ENCODE peak calls at places on chromosomes 11 and 22, in four cellular contexts. One of them, this sample, is unnamed.

GRCh38 chr11:32374261-32374711 is 61.1 kb downstream of the WT1 start:
- DNase-seq in lung: no peak
- DNase-seq in right lobe of liver: no peak
- DNase-seq in GM12865: peak
- DNase-seq in this sample: peak

GRCh38 chr11:46920709-46921108 is 2.4 kb upstream of the LRP4 start:
- DNase-seq in GM12865: no peak
- DNase-seq in lung: no peak
- DNase-seq in right lobe of liver: no peak
- DNase-seq in this sample: no peak

GRCh38 chr11:107860688-107861087 is 2.1 kb upstream of the SLC35F2 start:
- DNase-seq in GM12865: no peak
- DNase-seq in lung: no peak
- DNase-seq in right lobe of liver: no peak
- DNase-seq in this sample: no peak

GRCh38 chr11:101129203-101129943 is at the start of gene PGR:
- DNase-seq in GM12865: no peak
- DNase-seq in lung: peak
- DNase-seq in right lobe of liver: no peak
- DNase-seq in this sample: no peak

GRCh38 chr11:44854146-44854545 is 96.5 kb downstream of the TP53I11 start:
- DNase-seq in right lobe of liver: no peak
- DNase-seq in lung: no peak
- DNase-seq in GM12865: no peak
- DNase-seq in this sample: no peak

GRCh38 chr11:2797741-2798361 is 87.7 kb downstream of the CDKN1C start:
- DNase-seq in right lobe of liver: peak
- DNase-seq in GM12865: no peak
- DNase-seq in lung: peak
- DNase-seq in this sample: no peak

GRCh38 chr22:49328076-49328475 is 499.6 kb downstream of the BRD1 start:
- DNase-seq in lung: no peak
- DNase-seq in GM12865: no peak
- DNase-seq in right lobe of liver: no peak
- DNase-seq in this sample: no peak

GRCh38 chr11:17529814-17530162 is 14.4 kb downstream of the USH1C start:
- DNase-seq in right lobe of liver: no peak
- DNase-seq in GM12865: no peak
- DNase-seq in lung: no peak
- DNase-seq in this sample: no peak

GRCh38 chr11:121927789-121928188 is 188.2 kb downstream of the BLID start:
- DNase-seq in right lobe of liver: no peak
- DNase-seq in GM12865: no peak
- DNase-seq in lung: no peak
- DNase-seq in this sample: no peak

GRCh38 chr11:9753031-9753430 is 89.2 kb downstream of the SWAP70 start:
- DNase-seq in GM12865: no peak
- DNase-seq in lung: no peak
- DNase-seq in right lobe of liver: no peak
- DNase-seq in this sample: peak

GRCh38 chr11:113647856-113648255 is 58.3 kb downstream of the TMPRSS5 start:
- DNase-seq in right lobe of liver: no peak
- DNase-seq in GM12865: no peak
- DNase-seq in lung: no peak
- DNase-seq in this sample: no peak

GRCh38 chr11:105149477-105149876 is 9.9 kb upstream of the CARD18 start:
- DNase-seq in GM12865: no peak
- DNase-seq in right lobe of liver: no peak
- DNase-seq in lung: no peak
- DNase-seq in this sample: no peak

GRCh38 chr22:21697866-21698265 is 32.1 kb downstream of the PPIL2 start:
- DNase-seq in right lobe of liver: no peak
- DNase-seq in GM12865: no peak
- DNase-seq in lung: no peak
- DNase-seq in this sample: no peak

GRCh38 chr22:37260396-37260795 is 16.3 kb upstream of the RAC2 start:
- DNase-seq in lung: no peak
- DNase-seq in right lobe of liver: peak
- DNase-seq in GM12865: no peak
- DNase-seq in this sample: no peak

GRCh38 chr11:70440206-70440605 is 41.9 kb downstream of the CTTN start:
- DNase-seq in right lobe of liver: no peak
- DNase-seq in GM12865: no peak
- DNase-seq in lung: no peak
- DNase-seq in this sample: no peak

GRCh38 chr11:19777342-19778102 is 64.9 kb downstream of the NAV2 start:
- DNase-seq in right lobe of liver: no peak
- DNase-seq in lung: no peak
- DNase-seq in GM12865: peak
- DNase-seq in this sample: peak

GRCh38 chr22:17237031-17237668 is 17.9 kb upstream of the ADA2 start:
- DNase-seq in lung: no peak
- DNase-seq in GM12865: peak
- DNase-seq in right lobe of liver: no peak
- DNase-seq in this sample: peak

GRCh38 chr11:92123540-92123939 is 101.1 kb upstream of the FAT3 start:
- DNase-seq in right lobe of liver: no peak
- DNase-seq in lung: no peak
- DNase-seq in GM12865: no peak
- DNase-seq in this sample: no peak

GRCh38 chr11:67284811-67285540 is 4.1 kb upstream of the ANKRD13D start:
- DNase-seq in lung: no peak
- DNase-seq in GM12865: no peak
- DNase-seq in right lobe of liver: peak
- DNase-seq in this sample: no peak

GRCh38 chr22:23119492-23120414 is 22.0 kb downstream of the RSPH14 start:
- DNase-seq in GM12865: peak
- DNase-seq in lung: no peak
- DNase-seq in right lobe of liver: no peak
- DNase-seq in this sample: peak

GRCh38 chr11:11843642-11844041 is 1.9 kb downstream of the USP47 start:
- DNase-seq in right lobe of liver: no peak
- DNase-seq in GM12865: no peak
- DNase-seq in lung: no peak
- DNase-seq in this sample: no peak

GRCh38 chr11:11842426-11843008 is 745 bp downstream of the USP47 start:
- DNase-seq in lung: peak
- DNase-seq in right lobe of liver: peak
- DNase-seq in GM12865: peak
- DNase-seq in this sample: peak

GRCh38 chr11:11843233-11843632 is 1.5 kb downstream of the USP47 start:
- DNase-seq in lung: no peak
- DNase-seq in GM12865: peak
- DNase-seq in right lobe of liver: no peak
- DNase-seq in this sample: no peak

GRCh38 chr11:11841121-11841604 is 609 bp upstream of the USP47 start:
- DNase-seq in lung: peak
- DNase-seq in right lobe of liver: peak
- DNase-seq in GM12865: no peak
- DNase-seq in this sample: no peak

DNA sequence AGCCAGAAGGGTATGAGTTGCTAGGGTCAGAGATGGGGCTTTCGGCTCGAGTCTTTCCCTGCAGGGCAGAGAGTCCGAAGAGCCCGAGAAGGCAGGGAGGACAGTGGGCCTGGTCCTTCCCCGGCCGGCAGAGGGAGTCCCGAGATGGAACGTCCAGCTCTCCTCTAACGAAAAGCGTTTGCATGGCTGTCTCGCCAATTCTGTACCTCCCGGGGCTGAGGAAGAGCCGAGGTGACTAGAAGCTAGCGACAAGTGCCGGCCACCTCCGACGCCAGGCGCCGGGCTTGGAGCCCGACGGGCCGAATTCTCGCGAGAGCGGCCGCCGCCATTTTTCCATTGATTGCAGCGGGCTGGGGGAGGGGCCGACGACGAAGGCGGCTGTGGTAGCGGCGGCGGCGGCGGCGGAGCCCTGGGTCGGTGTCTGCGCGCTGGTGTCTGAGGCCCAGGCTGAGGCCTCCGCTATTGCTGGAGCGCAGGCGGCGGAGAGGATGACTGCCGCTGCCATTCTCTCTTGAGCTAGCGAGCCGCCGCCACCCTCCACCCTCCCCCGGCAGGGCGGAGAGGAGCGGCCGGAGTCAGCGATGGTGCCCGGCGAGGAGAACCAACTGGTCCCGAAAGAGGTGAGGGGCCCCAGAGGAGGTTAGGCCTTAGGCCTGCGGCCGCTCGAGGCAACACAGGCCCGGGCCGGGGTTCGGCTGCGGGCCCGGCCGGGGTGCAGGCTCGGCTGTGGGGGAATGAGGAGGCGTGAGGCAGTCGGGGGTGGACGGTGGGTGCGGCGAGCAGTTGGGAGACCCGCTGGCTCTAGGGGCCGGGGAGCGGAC is at the start of gene USP47:
- DNase-seq in right lobe of liver: peak
- DNase-seq in GM12865: peak
- DNase-seq in lung: peak
- DNase-seq in this sample: peak
- TF ChIP-seq CTCF in right lobe of liver: peak
- TF ChIP-seq CTCF in GM12865: peak
- TF ChIP-seq CTCF in lung: peak
- TF ChIP-seq CTCF in this sample: peak

DNA sequence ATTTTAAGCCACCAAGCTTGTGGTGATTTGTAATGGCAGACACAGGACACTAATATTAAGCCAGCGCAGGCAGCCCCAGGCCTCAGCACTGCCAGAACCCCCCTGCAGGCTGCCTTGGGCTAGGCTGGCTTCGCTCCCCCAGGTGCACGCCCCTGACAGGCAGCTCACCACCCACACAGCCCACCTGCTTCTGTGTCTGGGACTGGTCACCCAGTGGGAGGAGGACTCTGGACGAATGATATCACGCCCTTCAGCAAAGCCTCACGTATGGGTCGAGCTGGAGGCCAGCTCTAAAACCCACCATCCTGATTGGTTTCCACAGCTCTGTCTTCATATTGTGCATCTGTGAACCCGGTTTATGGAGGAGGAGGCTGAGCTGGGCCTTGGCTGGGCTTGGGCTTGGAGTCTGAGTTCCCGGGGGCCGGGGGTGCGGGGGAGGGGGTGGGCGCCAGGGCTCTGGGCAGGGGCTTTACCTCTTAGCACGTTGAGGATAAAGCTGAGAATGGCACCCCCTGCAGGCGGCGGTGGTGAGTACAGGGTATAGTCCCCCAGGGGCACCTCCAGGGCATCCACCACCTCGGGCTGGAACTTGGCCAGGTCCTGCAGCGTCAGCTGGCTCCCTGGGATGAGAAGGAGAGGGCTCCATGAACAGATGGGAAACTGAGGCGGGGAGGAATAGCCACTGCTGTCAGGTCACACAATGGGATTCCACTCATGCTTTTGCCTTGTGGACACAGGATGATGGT is 13.8 kb downstream of the GGT5 start:
- DNase-seq in GM12865: peak
- DNase-seq in lung: peak
- DNase-seq in right lobe of liver: peak
- DNase-seq in this sample: peak
- TF ChIP-seq CTCF in GM12865: peak
- TF ChIP-seq CTCF in lung: no peak
- TF ChIP-seq CTCF in right lobe of liver: peak
- TF ChIP-seq CTCF in this sample: peak

DNA sequence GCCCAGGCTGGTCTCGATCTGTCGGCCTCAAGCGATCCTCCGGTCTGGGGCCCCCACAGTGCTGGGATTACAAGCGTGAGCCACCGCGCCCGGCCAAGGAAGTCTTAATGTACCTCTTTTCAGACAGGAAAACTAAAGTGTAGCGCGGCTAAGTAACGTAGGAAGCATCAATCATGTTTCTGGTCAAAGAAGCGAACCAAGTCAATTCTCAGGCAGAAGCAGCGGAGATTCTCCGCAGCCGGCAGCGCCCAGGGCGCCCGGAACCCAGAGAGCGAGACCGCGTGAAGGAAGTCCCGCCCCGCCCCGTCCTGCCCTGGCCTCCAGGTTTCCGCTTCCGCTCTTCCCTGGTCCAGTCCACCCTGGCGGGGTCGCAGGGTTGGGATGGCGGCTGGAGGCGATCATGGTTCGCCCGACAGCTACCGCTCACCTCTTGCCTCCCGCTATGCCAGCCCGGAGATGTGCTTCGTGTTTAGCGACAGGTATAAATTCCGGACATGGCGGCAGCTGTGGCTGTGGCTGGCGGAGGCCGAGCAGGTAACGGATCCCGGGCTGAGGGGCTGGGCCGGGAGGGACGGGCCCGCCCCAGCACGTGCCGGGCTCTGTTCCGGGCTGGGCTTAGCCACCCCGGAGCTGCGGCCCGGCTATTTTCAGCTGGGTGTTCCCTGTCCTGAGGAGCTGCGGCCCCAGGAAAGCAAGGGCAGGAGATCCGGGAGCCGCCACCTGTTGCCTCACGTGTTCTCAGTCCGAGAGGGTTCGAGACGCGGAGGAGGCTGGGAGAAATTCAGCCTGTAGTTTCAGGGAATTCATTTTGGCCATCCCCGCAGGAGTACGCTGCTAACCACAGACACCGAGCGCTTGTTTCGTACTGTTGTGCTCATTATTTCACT is at the start of gene ADSL:
- DNase-seq in right lobe of liver: peak
- DNase-seq in GM12865: peak
- DNase-seq in lung: peak
- DNase-seq in this sample: peak
- TF ChIP-seq CTCF in right lobe of liver: no peak
- TF ChIP-seq CTCF in GM12865: no peak
- TF ChIP-seq CTCF in lung: no peak
- TF ChIP-seq CTCF in this sample: no peak

GRCh38 chr22:39301108-39301507 is 18.3 kb downstream of the RPL3 start:
- DNase-seq in lung: no peak
- DNase-seq in GM12865: no peak
- DNase-seq in right lobe of liver: no peak
- DNase-seq in this sample: no peak

GRCh38 chr22:39299829-39300178 is 19.6 kb downstream of the RPL3 start:
- DNase-seq in right lobe of liver: no peak
- DNase-seq in lung: no peak
- DNase-seq in GM12865: peak
- DNase-seq in this sample: no peak

GRCh38 chr22:39298194-39298987 is 21.0 kb downstream of the RPL3 start:
- DNase-seq in GM12865: no peak
- DNase-seq in lung: no peak
- DNase-seq in right lobe of liver: no peak
- DNase-seq in this sample: no peak

GRCh38 chr22:39301926-39302325 is 17.5 kb downstream of the RPL3 start:
- DNase-seq in GM12865: no peak
- DNase-seq in lung: no peak
- DNase-seq in right lobe of liver: no peak
- DNase-seq in this sample: no peak

DNA sequence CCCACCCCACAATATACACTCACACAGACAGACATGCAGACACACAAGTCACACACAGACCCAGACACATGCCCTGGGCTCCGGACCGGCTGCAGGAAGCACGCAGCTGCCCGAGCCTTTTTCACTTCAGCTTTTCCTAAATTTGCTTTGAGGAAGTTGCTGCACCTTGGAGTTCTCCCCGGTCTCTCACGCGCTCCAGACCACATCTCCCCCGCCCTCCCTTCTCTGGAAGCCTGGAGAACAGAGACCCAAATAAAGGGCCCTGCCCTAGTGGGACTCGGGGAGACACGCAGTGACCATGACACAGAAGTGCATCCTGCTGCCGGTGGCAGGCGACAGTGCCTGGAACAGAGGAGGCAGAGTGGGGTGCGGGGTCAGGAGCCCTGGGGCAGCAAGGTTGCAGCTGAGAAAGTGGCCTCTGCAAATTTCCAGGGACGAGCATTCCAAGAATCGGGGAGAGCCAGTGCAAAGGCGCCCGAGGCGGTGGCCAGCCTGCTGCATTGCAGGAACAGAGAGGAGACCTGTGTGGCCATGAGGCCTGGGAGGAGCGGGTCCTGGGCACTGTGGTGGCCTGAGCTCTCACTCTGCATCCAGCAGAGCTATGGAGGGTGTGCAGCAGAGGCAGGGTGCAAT is 19.1 kb downstream of the RPL3 start:
- DNase-seq in right lobe of liver: no peak
- DNase-seq in lung: no peak
- DNase-seq in GM12865: peak
- DNase-seq in this sample: no peak
- TF ChIP-seq CTCF in right lobe of liver: no peak
- TF ChIP-seq CTCF in lung: no peak
- TF ChIP-seq CTCF in GM12865: no peak
- TF ChIP-seq CTCF in this sample: no peak